ENCODE peak calls at places on chromosome 5, in five cellular contexts. Y is pancreas, D is cardiac muscle cell, X is fibroblast of mammary gland, B is HepG2. A is an unnamed sample.

GRCh38 chr5:78005021-78005785 is 229.1 kb upstream of the TBCA start:
- DNase-seq in Y (no peak), D (no peak), X (peak; percentile 72), B (peak; percentile 27), A (peak; percentile 58)

GRCh38 chr5:103690676-103691075 is 128.1 kb upstream of the NUDT12 start:
- DNase-seq in Y (no peak), D (no peak), X (no peak), B (no peak), A (no peak)

GRCh38 chr5:88092358-88092757 is 176.3 kb downstream of the TMEM161B start:
- DNase-seq in Y (no peak), D (no peak), X (no peak), B (no peak), A (no peak)

GRCh38 chr5:96243203-96243602 is 189.8 kb downstream of the PCSK1 start:
- DNase-seq in Y (no peak), D (no peak), X (no peak), B (no peak), A (no peak)

GRCh38 chr5:106451998-106452397 is 1218.7 kb downstream of the EFNA5 start:
- DNase-seq in Y (no peak), D (no peak), X (no peak), B (no peak), A (no peak)

GRCh38 chr5:158054388-158055092 is 195.6 kb upstream of the CLINT1 start:
- DNase-seq in Y (no peak), D (no peak), X (peak; percentile 23), B (no peak), A (no peak)

GRCh38 chr5:17190242-17190778 is 27.1 kb upstream of the BASP1 start:
- DNase-seq in Y (no peak), D (peak; percentile 64), X (peak; percentile 78), B (peak; percentile 23), A (peak; percentile 66)

GRCh38 chr5:127615916-127616315 is 33.0 kb upstream of the CTXN3 start:
- DNase-seq in Y (no peak), D (no peak), X (peak; percentile 47), B (no peak), A (no peak)

GRCh38 chr5:69029292-69029691 is 64.5 kb upstream of the SLC30A5 start:
- DNase-seq in Y (no peak), D (no peak), X (no peak), B (no peak), A (no peak)

GRCh38 chr5:56164371-56164770 is 68.8 kb downstream of the ANKRD55 start:
- DNase-seq in Y (no peak), D (no peak), X (no peak), B (no peak), A (no peak)

GRCh38 chr5:98415663-98416062 is 357.8 kb upstream of the RGMB start:
- DNase-seq in Y (no peak), D (no peak), X (peak; percentile 42), B (no peak), A (peak; percentile 18)

GRCh38 chr5:75338408-75338807 is 1.4 kb downstream of the HMGCR start:
- DNase-seq in Y (no peak), D (no peak), X (no peak), B (no peak), A (no peak)

GRCh38 chr5:75337366-75338021 is 474 bp downstream of the HMGCR start:
- DNase-seq in Y (peak; percentile 83), D (peak; percentile 62), X (peak; percentile 23), B (no peak), A (no peak)

GRCh38 chr5:75336625-75337336 is at the start of gene HMGCR:
- DNase-seq in Y (peak; percentile 99), D (peak; percentile 99), X (peak; percentile 100), B (peak; percentile 99), A (peak; percentile 99)

GRCh38 chr5:75335952-75336624 is 932 bp upstream of the HMGCR start:
- DNase-seq in Y (no peak), D (peak; percentile 60), X (peak; percentile 88), B (peak; percentile 81), A (peak; percentile 89)

GRCh38 chr5:75335486-75335885 is 1.5 kb upstream of the HMGCR start:
- DNase-seq in Y (no peak), D (no peak), X (no peak), B (peak; percentile 76), A (no peak)
- H3K4me3 ChIP-seq in Y (no peak overlapping the region), D (peak overlapping the region; percentile 55), X (no peak overlapping the region), B (peak overlapping the region; percentile 81), A (no peak overlapping the region)

GRCh38 chr5:616342-617039 is 4.4 kb downstream of the CEP72 start:
- DNase-seq in Y (peak; percentile 49), D (no peak), X (no peak), B (no peak), A (no peak)
- H3K4me3 ChIP-seq in Y (no peak overlapping the region), D (no peak overlapping the region), X (no peak overlapping the region), B (no peak overlapping the region), A (no peak overlapping the region)

DNA sequence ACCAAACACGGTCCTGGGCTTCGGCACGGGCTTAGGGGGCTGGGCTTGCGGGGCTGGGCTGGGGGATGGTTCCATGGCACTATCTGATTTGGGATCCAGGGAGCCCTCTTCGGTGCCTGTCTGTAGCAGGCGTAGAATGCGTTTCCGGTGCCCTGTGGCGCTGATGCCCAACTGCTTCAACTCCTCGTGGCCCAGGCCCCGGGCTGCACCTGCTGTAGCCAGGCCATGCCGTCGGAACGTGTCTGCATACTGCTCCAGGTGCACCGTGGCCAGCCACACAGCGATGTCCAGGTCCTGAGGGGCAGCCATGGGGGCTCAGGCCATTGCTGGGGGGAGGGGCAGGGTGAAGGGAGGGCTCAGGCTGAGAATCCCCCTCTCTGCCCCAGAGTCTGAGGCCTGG is 1.9 kb downstream of the ARAP3 start:
- DNase-seq in Y (peak; percentile 75), D (no peak), X (no peak), B (no peak), A (no peak)
- H3K4me3 ChIP-seq in Y (no peak overlapping the region), D (no peak overlapping the region), X (no peak overlapping the region), B (no peak overlapping the region), A (no peak overlapping the region)

DNA sequence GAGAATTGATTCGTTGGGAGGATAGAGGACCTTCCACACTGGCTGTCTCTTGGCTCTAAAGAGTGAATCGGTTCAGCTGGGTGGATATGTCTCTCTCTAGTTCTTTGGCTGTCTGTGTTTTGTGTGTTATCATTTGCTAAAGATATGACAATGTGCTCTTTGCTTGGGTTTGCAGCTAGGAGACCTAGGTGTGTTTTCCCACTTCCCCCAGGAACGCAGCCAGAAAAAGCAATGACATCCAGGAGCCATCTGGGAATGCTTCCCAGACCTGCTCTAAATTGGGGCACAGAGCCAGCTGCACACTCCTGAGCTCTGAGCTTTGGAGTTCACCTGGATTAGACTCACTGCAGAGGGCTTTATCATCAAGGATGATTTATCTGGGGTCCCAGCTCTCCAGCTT is 12.8 kb upstream of the PDZD2 start:
- DNase-seq in Y (no peak), D (no peak), X (no peak), B (no peak), A (no peak)
- H3K4me3 ChIP-seq in Y (no peak overlapping the region), D (no peak overlapping the region), X (no peak overlapping the region), B (no peak overlapping the region), A (no peak overlapping the region)

GRCh38 chr5:168467755-168468280 is 18.5 kb upstream of the RARS1 start:
- DNase-seq in Y (no peak), D (no peak), X (no peak), B (no peak), A (no peak)
- H3K4me3 ChIP-seq in Y (no peak overlapping the region), D (no peak overlapping the region), X (no peak overlapping the region), B (no peak overlapping the region), A (no peak overlapping the region)

GRCh38 chr5:119358901-119359603 is 3.2 kb downstream of the TNFAIP8 start:
- DNase-seq in Y (no peak), D (no peak), X (no peak), B (no peak), A (no peak)
- H3K4me3 ChIP-seq in Y (no peak overlapping the region), D (no peak overlapping the region), X (no peak overlapping the region), B (no peak overlapping the region), A (no peak overlapping the region)

GRCh38 chr5:37615184-37615583 is 224.7 kb downstream of the GDNF start:
- DNase-seq in Y (no peak), D (no peak), X (peak; percentile 96), B (no peak), A (no peak)
- H3K4me3 ChIP-seq in Y (no peak overlapping the region), D (no peak overlapping the region), X (no peak overlapping the region), B (no peak overlapping the region), A (no peak overlapping the region)

DNA sequence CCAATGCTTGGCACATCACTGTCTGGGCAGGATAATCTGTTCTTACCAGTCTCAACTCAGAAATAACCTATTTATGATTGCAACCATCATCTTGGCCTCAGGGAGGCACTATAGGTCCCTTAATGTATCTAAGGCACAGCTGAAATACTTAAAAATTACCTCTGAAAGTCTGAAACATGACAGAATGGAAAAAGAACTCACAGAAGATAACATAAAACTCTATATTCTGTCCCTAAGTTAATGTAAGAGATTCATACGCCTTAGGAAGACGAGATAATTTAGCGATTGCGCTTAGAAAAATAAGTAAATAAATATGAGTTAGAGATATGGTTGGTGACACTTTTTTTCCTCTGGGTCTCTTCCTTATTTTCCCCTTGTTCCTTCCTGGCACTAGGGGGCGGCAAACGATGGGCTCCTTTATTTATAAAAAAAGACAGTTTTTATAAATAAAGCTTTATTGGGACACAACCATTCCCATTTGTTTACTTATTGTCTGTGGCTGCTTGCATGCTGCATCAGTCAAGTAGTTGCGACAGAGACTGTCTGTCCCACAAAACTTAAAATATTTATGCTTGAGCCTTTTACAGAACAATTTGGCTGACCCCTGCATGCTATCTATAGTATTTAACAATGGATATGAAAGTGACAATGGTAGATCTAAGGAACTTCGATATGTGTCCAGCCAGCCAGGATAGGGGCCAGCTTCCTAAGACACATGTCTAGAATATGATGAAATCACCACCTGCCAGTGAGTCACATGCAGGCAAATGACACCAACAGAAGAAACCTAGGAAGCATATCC is 79.6 kb downstream of the PDE4D start:
- DNase-seq in Y (no peak), D (peak; percentile 63), X (peak; percentile 68), B (peak; percentile 30), A (peak; percentile 72)
- H3K4me3 ChIP-seq in Y (no peak overlapping the region), D (peak overlapping the region; percentile 6), X (no peak overlapping the region), B (no peak overlapping the region), A (no peak overlapping the region)

GRCh38 chr5:64763948-64764503 is 4.5 kb downstream of the SREK1IP1 start:
- DNase-seq in Y (no peak), D (no peak), X (no peak), B (no peak), A (no peak)

GRCh38 chr5:64766105-64766504 is 2.4 kb downstream of the SREK1IP1 start:
- DNase-seq in Y (no peak), D (no peak), X (peak; percentile 40), B (peak; percentile 30), A (peak; percentile 100)

GRCh38 chr5:64767959-64768357 is 533 bp downstream of the SREK1IP1 start:
- DNase-seq in Y (no peak), D (peak; percentile 26), X (peak; percentile 40), B (peak; percentile 3), A (peak; percentile 37)

GRCh38 chr5:64768358-64769312 is at the start of the genes CWC27 and SREK1IP1:
- DNase-seq in Y (peak; percentile 88), D (peak; percentile 93), X (peak; percentile 91), B (peak; percentile 87), A (peak; percentile 84)

GRCh38 chr5:64766934-64767333 is 1.6 kb downstream of the SREK1IP1 start:
- DNase-seq in Y (no peak), D (no peak), X (no peak), B (no peak), A (no peak)
- H3K4me3 ChIP-seq in Y (no peak overlapping the region), D (peak overlapping the region; percentile 73), X (peak overlapping the region; percentile 69), B (peak overlapping the region; percentile 99), A (peak overlapping the region; percentile 59)

GRCh38 chr5:159096555-159097460 is 2.9 kb downstream of the EBF1 start:
- DNase-seq in Y (no peak), D (no peak), X (no peak), B (no peak), A (no peak)
- H3K4me3 ChIP-seq in Y (no peak overlapping the region), D (no peak overlapping the region), X (peak overlapping the region; percentile 75), B (no peak overlapping the region), A (no peak overlapping the region)